ENCODE peak calls at places on chromosomes 5 and 9, in eight cellular contexts. W is GM13977, V is mucosa of descending colon, E is progenitor cell of endocrine pancreas, C is activated B cell treated with CpG ODN at 0.5 μM for 24 hours, R is GM06990, X is foreskin fibroblast, D is esophagus squamous epithelium. N is an unnamed sample.

GRCh38 chr5:173020643-173021042 is 35.5 kb upstream of the CREBRF start:
- DNase-seq in R (no peak), X (no peak), W (no peak), D (no peak), E (no peak), V (no peak), C (no peak), N (no peak)

GRCh38 chr5:131679911-131680310 is 44.9 kb upstream of the RAPGEF6 start:
- DNase-seq in V (no peak), D (no peak), R (no peak), C (no peak), E (no peak), X (peak; percentile 86), W (no peak), N (no peak)

GRCh38 chr9:129191234-129191633 is 13.2 kb upstream of the IER5L start:
- DNase-seq in X (no peak), V (no peak), D (no peak), W (no peak), C (no peak), E (no peak), R (no peak), N (no peak)

GRCh38 chr5:131990716-131991115 is 20.7 kb downstream of the ACSL6 start:
- DNase-seq in D (no peak), R (no peak), V (no peak), X (no peak), E (no peak), C (no peak), W (no peak), N (no peak)

GRCh38 chr9:114286146-114286679 is 36.7 kb upstream of the ORM1 start:
- DNase-seq in W (no peak), R (no peak), E (no peak), D (no peak), V (no peak), X (no peak), C (no peak), N (no peak)

GRCh38 chr5:179160584-179160983 is 100.4 kb downstream of the ZNF354C start:
- DNase-seq in C (no peak), R (no peak), E (no peak), V (no peak), D (no peak), X (peak; percentile 34), W (no peak), N (no peak)

GRCh38 chr5:73901045-73901444 is 275.0 kb downstream of the ARHGEF28 start:
- DNase-seq in X (peak; percentile 69), V (peak; percentile 43), C (no peak), D (no peak), R (no peak), W (no peak), E (no peak), N (no peak)

GRCh38 chr5:26889810-26890209 is 148.6 kb downstream of the CDH9 start:
- DNase-seq in R (no peak), W (no peak), X (no peak), D (no peak), C (no peak), V (no peak), E (no peak), N (no peak)

GRCh38 chr9:98989036-98990000 is 45.6 kb downstream of the COL15A1 start:
- DNase-seq in C (no peak), E (no peak), R (no peak), W (no peak), X (peak; percentile 99), V (peak; percentile 33), D (no peak), N (no peak)

GRCh38 chr5:27702339-27702820 is 664.0 kb upstream of the CDH9 start:
- DNase-seq in R (no peak), E (no peak), C (no peak), X (no peak), V (no peak), W (no peak), D (no peak), N (no peak)

GRCh38 chr5:11733840-11734192 is 170.4 kb downstream of the CTNND2 start:
- DNase-seq in V (no peak), R (no peak), C (no peak), E (no peak), X (no peak), D (no peak), W (no peak), N (no peak)

GRCh38 chr9:128921881-128922763 is 1.3 kb downstream of the PHYHD1 start:
- DNase-seq in R (no peak), V (no peak), E (peak; percentile 50), W (no peak), X (peak; percentile 87), D (no peak), C (no peak), N (peak; percentile 69)

GRCh38 chr5:72587909-72588308 is 80.7 kb upstream of the ZNF366 start:
- DNase-seq in W (no peak), X (no peak), R (no peak), D (no peak), E (no peak), C (no peak), V (no peak), N (no peak)

GRCh38 chr9:101028346-101029299 is at the start of gene PLPPR1:
- DNase-seq in E (peak; percentile 75), R (peak; percentile 9), X (peak; percentile 1), V (peak; percentile 48), W (no peak), D (no peak), C (no peak), N (peak; percentile 69)

GRCh38 chr9:5389109-5389732 is 48.5 kb downstream of the PLGRKT start:
- DNase-seq in D (no peak), E (no peak), R (peak; percentile 20), V (no peak), W (peak; percentile 23), X (peak; percentile 90), C (no peak), N (no peak)

GRCh38 chr9:100160021-100160420 is 61.0 kb downstream of the INVS start:
- DNase-seq in V (no peak), D (no peak), R (no peak), X (no peak), W (peak; percentile 14), E (no peak), C (no peak), N (no peak)

GRCh38 chr9:133261103-133261752 is 13.8 kb downstream of the ABO start:
- DNase-seq in R (no peak), V (peak; percentile 1), C (no peak), E (no peak), D (no peak), W (no peak), X (no peak), N (no peak)

GRCh38 chr5:9851458-9851857 is 221.3 kb upstream of the TAS2R1 start:
- DNase-seq in D (no peak), R (no peak), W (no peak), E (no peak), X (peak; percentile 97), V (no peak), C (no peak), N (no peak)

GRCh38 chr5:173793677-173794570 is 94.2 kb upstream of the CPEB4 start:
- DNase-seq in E (no peak), V (peak; percentile 92), R (no peak), D (no peak), X (no peak), W (no peak), C (no peak), N (no peak)

GRCh38 chr9:77449177-77450092 is 198.7 kb downstream of the GNA14 start:
- DNase-seq in C (no peak), D (no peak), R (no peak), E (no peak), W (no peak), X (peak; percentile 57), V (no peak), N (no peak)
- TF ChIP-seq CTCF in C (no peak), D (no peak), R (no peak), E (no peak), W (no peak), X (no peak), V (no peak), N (peak; percentile 11)

GRCh38 chr5:177511796-177512675 is 2.4 kb upstream of the DOK3 start:
- DNase-seq in W (no peak), X (no peak), E (no peak), C (no peak), D (no peak), R (no peak), V (no peak), N (no peak)
- TF ChIP-seq CTCF in W (no peak), X (no peak), E (no peak), C (no peak), D (no peak), R (no peak), V (no peak), N (no peak)

GRCh38 chr5:91245871-91246270 is 137.2 kb downstream of the ARRDC3 start:
- DNase-seq in W (no peak), X (peak; percentile 35), R (no peak), D (no peak), V (no peak), C (no peak), E (no peak), N (no peak)

GRCh38 chr5:91243859-91244258 is 139.3 kb downstream of the ARRDC3 start:
- DNase-seq in C (no peak), V (no peak), D (no peak), E (no peak), X (no peak), R (no peak), W (no peak), N (no peak)

GRCh38 chr5:91243286-91243685 is 139.8 kb downstream of the ARRDC3 start:
- DNase-seq in C (no peak), V (no peak), E (no peak), D (no peak), R (no peak), X (no peak), W (no peak), N (no peak)

GRCh38 chr5:91245074-91245452 is 138.1 kb downstream of the ARRDC3 start:
- DNase-seq in V (no peak), D (no peak), C (no peak), R (no peak), W (no peak), E (no peak), X (no peak), N (no peak)

DNA sequence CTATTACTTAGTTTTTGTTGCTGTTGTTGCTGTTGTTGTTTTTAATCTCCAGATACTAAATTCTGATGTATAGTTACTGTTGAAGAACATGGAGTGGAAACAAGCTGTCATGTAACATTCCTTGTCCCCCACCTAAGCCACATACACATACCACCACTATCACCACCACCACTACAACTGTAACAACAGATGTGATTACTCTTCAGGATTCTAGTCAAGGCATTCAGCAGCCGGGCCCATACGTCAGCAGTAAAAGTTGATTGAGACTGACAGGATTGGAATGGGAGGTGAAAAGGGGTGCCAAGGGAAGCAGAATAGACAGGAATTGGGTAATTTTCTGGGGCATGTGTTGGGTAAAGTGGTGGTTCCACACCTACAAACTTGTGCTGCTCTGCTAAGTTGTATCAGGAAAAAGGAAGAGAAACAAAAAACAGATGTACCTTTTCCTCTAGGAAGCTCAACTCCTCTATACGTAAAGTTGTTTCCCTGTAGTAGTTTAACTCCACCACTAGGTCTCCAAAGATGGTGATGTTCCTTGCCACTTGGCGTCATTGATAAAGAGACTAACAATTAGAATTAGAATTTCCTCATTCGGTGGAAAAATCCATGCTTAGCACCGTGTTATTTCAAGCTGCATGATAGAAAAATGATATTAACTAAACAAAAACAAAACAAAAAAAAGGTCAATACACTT is 138.6 kb downstream of the ARRDC3 start:
- DNase-seq in V (no peak), E (no peak), X (no peak), D (no peak), C (no peak), R (no peak), W (no peak), N (no peak)
- TF ChIP-seq CTCF in V (no peak), E (no peak), X (no peak), D (no peak), C (no peak), R (no peak), W (no peak), N (peak; percentile 15)

GRCh38 chr9:34651876-34652602 is at the start of gene IL11RA:
- DNase-seq in V (peak; percentile 91), R (no peak), C (no peak), W (peak; percentile 52), E (peak; percentile 40), X (peak; percentile 94), D (no peak), N (no peak)
- TF ChIP-seq CTCF in V (no peak), R (no peak), C (no peak), W (no peak), E (no peak), X (no peak), D (no peak), N (no peak)